ENCODE peak calls at places on chromosomes 4 and X, in five cellular contexts. V is ELR; G is retina; Y is activated T-helper 9 cell treated with anti-CD3 and anti-CD28 coated beads, Interleukin-2, amount 50 U/mL, for 16 hours; B is IMR-90. C is an unnamed sample.

GRCh38 chrX:110003167-110004156 is 548 bp downstream of the TMEM164 start:
- DNase-seq in V (peak), G (peak), Y (no peak), B (no peak), C (peak)

GRCh38 chrX:41720125-41720780 is 3.7 kb upstream of the GPR82 start:
- DNase-seq in V (no peak), G (no peak), Y (peak), B (peak), C (peak)

GRCh38 chrX:17803449-17803848 is 57.6 kb downstream of the RAI2 start:
- DNase-seq in V (no peak), G (no peak), Y (no peak), B (no peak), C (no peak)

GRCh38 chrX:18873189-18873791 is 110.6 kb downstream of the PHKA2 start:
- DNase-seq in V (peak), G (no peak), Y (no peak), B (peak), C (peak)

GRCh38 chrX:140346711-140347110 is 158.2 kb downstream of the SOX3 start:
- DNase-seq in V (peak), G (peak), Y (no peak), B (no peak), C (no peak)

GRCh38 chr4:48742412-48742811 is 37.7 kb downstream of the FRYL start:
- DNase-seq in V (peak), G (no peak), Y (no peak), B (peak), C (no peak)

GRCh38 chr4:76879731-76880364 is 18.1 kb downstream of the SOWAHB start:
- DNase-seq in V (peak), G (no peak), Y (no peak), B (peak), C (peak)

GRCh38 chr4:82500106-82500738 is 61.6 kb downstream of the TMEM150C start:
- DNase-seq in V (peak), G (no peak), Y (no peak), B (peak), C (peak)

GRCh38 chrX:120419465-120419864 is 49.6 kb downstream of the LAMP2 start:
- DNase-seq in V (no peak), G (no peak), Y (no peak), B (no peak), C (no peak)

GRCh38 chrX:21398424-21398823 is 24.2 kb downstream of the CNKSR2 start:
- DNase-seq in V (peak), G (no peak), Y (no peak), B (no peak), C (peak)

GRCh38 chr4:78747328-78747946 is 28.7 kb upstream of the BMP2K start:
- DNase-seq in V (peak), G (no peak), Y (no peak), B (peak), C (no peak)

GRCh38 chrX:108312938-108313337 is 125.3 kb downstream of the COL4A6 start:
- DNase-seq in V (peak), G (no peak), Y (no peak), B (peak), C (peak)

GRCh38 chr4:60744767-60745166 is 455.4 kb upstream of the ADGRL3 start:
- DNase-seq in V (peak), G (no peak), Y (no peak), B (peak), C (no peak)

GRCh38 chr4:123405212-123405856 is 8.7 kb downstream of the SPRY1 start:
- DNase-seq in V (no peak), G (no peak), Y (no peak), B (no peak), C (no peak)

GRCh38 chrX:153958605-153959004 is 13.0 kb downstream of the HCFC1 start:
- DNase-seq in V (no peak), G (no peak), Y (no peak), B (no peak), C (no peak)

GRCh38 chr4:3207531-3208037 is 41.4 kb upstream of the MSANTD1 start:
- DNase-seq in V (peak), G (no peak), Y (no peak), B (peak), C (peak)

GRCh38 chr4:13933163-13933562 is 305.6 kb upstream of the BOD1L1 start:
- DNase-seq in V (peak), G (no peak), Y (no peak), B (peak), C (peak)

GRCh38 chr4:66574145-66574978 is 904.1 kb upstream of the EPHA5 start:
- DNase-seq in V (peak), G (no peak), Y (no peak), B (peak), C (peak)

GRCh38 chr4:98851806-98852205 is 77.1 kb downstream of the EIF4E start:
- DNase-seq in V (peak), G (no peak), Y (no peak), B (peak), C (peak)

GRCh38 chr4:185713272-185713671 is 98.7 kb downstream of the SORBS2 start:
- DNase-seq in V (peak), G (no peak), Y (no peak), B (no peak), C (no peak)

GRCh38 chr4:32775049-32775448 is 2054.9 kb downstream of the PCDH7 start:
- DNase-seq in V (peak), G (no peak), Y (no peak), B (no peak), C (peak)

GRCh38 chr4:139524062-139524631 is 31.9 kb downstream of the SETD7 start:
- DNase-seq in V (no peak), G (no peak), Y (no peak), B (peak), C (peak)

GRCh38 chr4:175470141-175470540 is 341.9 kb downstream of the GPM6A start:
- DNase-seq in V (peak), G (no peak), Y (no peak), B (peak), C (no peak)

GRCh38 chrX:43822015-43822414 is 60.2 kb downstream of the MAOB start:
- DNase-seq in V (peak), G (no peak), Y (no peak), B (peak), C (peak)

GRCh38 chr4:64341711-64342110 is 67.5 kb downstream of the TECRL start:
- DNase-seq in V (no peak), G (no peak), Y (no peak), B (no peak), C (no peak)

GRCh38 chr4:103204114-103204513 is 6.0 kb upstream of the CENPE start:
- DNase-seq in V (peak), G (no peak), Y (no peak), B (no peak), C (peak)

GRCh38 chrX:68697465-68698125 is 50.1 kb downstream of the STARD8 start:
- DNase-seq in V (no peak), G (no peak), Y (no peak), B (no peak), C (no peak)

GRCh38 chr4:6022607-6023288 is 4.5 kb upstream of the C4orf50 start:
- DNase-seq in V (no peak), G (no peak), Y (no peak), B (no peak), C (no peak)

GRCh38 chr4:41611881-41612871 is 74.2 kb downstream of the LIMCH1 start:
- DNase-seq in V (peak), G (peak), Y (no peak), B (peak), C (peak)

GRCh38 chrX:139850968-139851367 is 81.9 kb downstream of the ATP11C start:
- DNase-seq in V (no peak), G (no peak), Y (no peak), B (no peak), C (no peak)

GRCh38 chr4:119564106-119564505 is 64.5 kb downstream of the PDE5A start:
- DNase-seq in V (no peak), G (no peak), Y (no peak), B (no peak), C (no peak)

GRCh38 chr4:41216294-41217019 is 2.1 kb upstream of the APBB2 start:
- DNase-seq in V (peak), G (peak), Y (no peak), B (peak), C (peak)

GRCh38 chr4:95889662-95890061 is 49.8 kb downstream of the PDHA2 start:
- DNase-seq in V (no peak), G (no peak), Y (no peak), B (no peak), C (peak)

GRCh38 chrX:113400193-113400704 is 559.6 kb upstream of the AMOT start:
- DNase-seq in V (peak), G (no peak), Y (no peak), B (no peak), C (no peak)

GRCh38 chr4:5970381-5971076 is 47.7 kb downstream of the C4orf50 start:
- DNase-seq in V (no peak), G (no peak), Y (no peak), B (no peak), C (no peak)

GRCh38 chrX:83469551-83469950 is 38.5 kb upstream of the POU3F4 start:
- DNase-seq in V (peak), G (peak), Y (no peak), B (peak), C (no peak)

GRCh38 chr4:186900232-186900900 is 176.7 kb upstream of the FAT1 start:
- DNase-seq in V (peak), G (no peak), Y (no peak), B (peak), C (peak)

GRCh38 chrX:105136786-105137185 is 83.7 kb downstream of the TEX13A start:
- DNase-seq in V (no peak), G (no peak), Y (no peak), B (no peak), C (no peak)

GRCh38 chr4:26873391-26874026 is 12.9 kb downstream of the STIM2 start:
- DNase-seq in V (no peak), G (no peak), Y (peak), B (no peak), C (no peak)